ENCODE peak calls at places on chromosomes 1 and 21, in ten cellular contexts. L, W, C, D, H, G, O, E, F and X are unnamed samples. For H3K36me3, the result is how much of the 10 kb centered on the place peaks cover.

GRCh38 chr1:55402676-55403464 is 187.7 kb upstream of the USP24 start:
- DNase-seq in G (no peak), D (no peak), H (no peak), C (no peak), F (no peak), E (no peak), O (no peak), W (no peak), L (no peak), X (no peak)

GRCh38 chr1:6234502-6235295 is 1.1 kb downstream of the ICMT start:
- DNase-seq in C (no peak), G (no peak), F (no peak), D (no peak), H (no peak), W (no peak), E (no peak), O (no peak), L (no peak), X (no peak)

GRCh38 chr1:162074548-162074947 is 5.1 kb downstream of the NOS1AP start:
- DNase-seq in G (no peak), F (no peak), E (no peak), L (no peak), W (no peak), C (peak), D (no peak), H (no peak), O (no peak), X (no peak)

GRCh38 chr1:8397511-8397910 is 79.6 kb downstream of the SLC45A1 start:
- DNase-seq in C (no peak), L (no peak), O (peak), D (peak), W (no peak), E (no peak), G (no peak), F (peak), H (no peak), X (no peak)

GRCh38 chr21:38167345-38167744 is 89.4 kb upstream of the KCNJ15 start:
- DNase-seq in G (no peak), C (peak), F (no peak), H (no peak), E (no peak), O (no peak), D (no peak), L (no peak), W (no peak), X (no peak)

GRCh38 chr1:97006044-97006676 is 284.6 kb downstream of the PTBP2 start:
- DNase-seq in H (no peak), W (peak), L (no peak), O (no peak), D (peak), C (no peak), G (no peak), E (no peak), F (peak), X (no peak)

GRCh38 chr1:198809247-198809646 is 170.4 kb downstream of the PTPRC start:
- DNase-seq in W (no peak), E (no peak), H (no peak), G (no peak), O (no peak), C (no peak), F (no peak), L (no peak), D (no peak), X (no peak)

GRCh38 chr1:114725230-114725629 is 8.7 kb upstream of the NRAS start:
- DNase-seq in E (no peak), G (no peak), W (no peak), O (no peak), D (no peak), C (no peak), L (no peak), H (no peak), F (no peak), X (no peak)

GRCh38 chr1:43847290-43847689 is 86.3 kb upstream of the ARTN start:
- DNase-seq in D (no peak), O (no peak), E (no peak), W (no peak), C (no peak), G (no peak), H (no peak), L (no peak), F (no peak), X (no peak)

GRCh38 chr1:178275553-178275952 is 181.6 kb downstream of the RASAL2 start:
- DNase-seq in C (peak), L (no peak), F (no peak), G (no peak), O (no peak), H (no peak), D (peak), E (no peak), W (no peak), X (no peak)

GRCh38 chr1:235011599-235012435 is 116.8 kb downstream of the TOMM20 start:
- DNase-seq in E (peak), H (peak), C (peak), G (no peak), W (peak), O (peak), L (no peak), D (peak), F (peak), X (peak)

GRCh38 chr1:201760516-201760915 is 68.4 kb upstream of the IPO9 start:
- DNase-seq in O (no peak), G (no peak), E (no peak), L (no peak), H (no peak), W (no peak), C (peak), F (no peak), D (no peak), X (no peak)

GRCh38 chr21:46097826-46098286 is at the start of gene COL6A2:
- DNase-seq in H (peak), G (peak), W (peak), O (no peak), D (no peak), C (peak), E (peak), F (no peak), L (peak), X (peak)

GRCh38 chr1:53047737-53048344 is 14.2 kb upstream of the PODN start:
- DNase-seq in O (peak), C (no peak), F (no peak), L (no peak), E (no peak), D (peak), H (no peak), W (no peak), G (no peak), X (no peak)

GRCh38 chr1:179876289-179876715 is 1.3 kb downstream of the TOR1AIP2 start:
- DNase-seq in G (no peak), E (no peak), H (no peak), L (no peak), O (no peak), W (no peak), F (no peak), D (peak), C (peak), X (no peak)

GRCh38 chr1:7745783-7746182 is 25.3 kb upstream of the VAMP3 start:
- DNase-seq in E (no peak), C (no peak), F (no peak), H (no peak), G (no peak), O (no peak), L (no peak), W (no peak), D (no peak), X (no peak)

GRCh38 chr1:92464588-92465255 is 22.0 kb downstream of the GFI1 start:
- DNase-seq in H (no peak), E (no peak), G (no peak), L (no peak), D (no peak), C (no peak), O (peak), W (no peak), F (no peak), X (no peak)

GRCh38 chr1:117147341-117147831 is 25.8 kb upstream of the TRIM45 start:
- DNase-seq in E (no peak), W (no peak), H (no peak), G (no peak), F (no peak), C (no peak), O (no peak), D (no peak), L (no peak), X (no peak)

GRCh38 chr1:68163220-68163619 is 69.1 kb downstream of the WLS start:
- DNase-seq in L (no peak), E (no peak), H (no peak), F (no peak), O (no peak), C (no peak), D (no peak), W (no peak), G (no peak), X (no peak)

GRCh38 chr21:15015622-15016471 is 49.0 kb downstream of the NRIP1 start:
- DNase-seq in W (no peak), E (no peak), C (no peak), L (no peak), D (no peak), F (no peak), O (no peak), G (no peak), H (no peak), X (no peak)

GRCh38 chr1:231199868-231200267 is 38.0 kb downstream of the TRIM67 start:
- DNase-seq in L (no peak), F (no peak), E (no peak), C (no peak), H (peak), O (no peak), D (no peak), G (no peak), W (no peak), X (no peak)

GRCh38 chr1:952201-952600 is 6.9 kb downstream of the NOC2L start:
- DNase-seq in F (no peak), H (no peak), G (no peak), C (no peak), L (no peak), O (no peak), D (no peak), W (no peak), E (no peak), X (no peak)

GRCh38 chr1:950268-950667 is 8.8 kb downstream of the NOC2L start:
- DNase-seq in O (no peak), C (no peak), G (no peak), D (no peak), W (no peak), E (no peak), F (no peak), H (no peak), L (no peak), X (no peak)

GRCh38 chr1:951364-951763 is 7.7 kb downstream of the NOC2L start:
- DNase-seq in W (no peak), H (no peak), L (no peak), D (no peak), C (peak), G (no peak), O (no peak), E (no peak), F (no peak), X (no peak)

GRCh38 chr1:952603-953002 is 6.5 kb downstream of the NOC2L start:
- DNase-seq in F (no peak), C (no peak), D (no peak), O (no peak), L (no peak), G (no peak), E (no peak), H (no peak), W (no peak), X (no peak)

DNA sequence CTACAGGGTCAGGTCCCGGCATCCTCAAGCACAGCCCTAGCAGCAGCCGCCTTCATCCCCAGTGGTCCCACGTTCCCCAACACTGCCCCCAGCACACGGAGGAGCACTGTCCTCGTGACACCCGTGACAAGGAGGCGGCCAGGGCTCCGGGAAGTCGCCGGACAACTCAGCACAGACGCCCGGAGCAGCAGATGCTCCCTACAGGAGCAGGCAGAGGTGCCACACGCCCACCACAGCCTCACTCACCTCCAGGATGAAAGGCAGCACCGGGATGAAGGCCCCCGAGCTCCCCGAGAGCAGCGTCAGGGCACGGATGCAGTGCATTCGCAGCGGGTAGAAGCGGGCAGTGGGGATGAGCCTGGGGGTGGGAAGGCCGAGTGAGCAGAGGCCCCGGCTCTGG is 8.2 kb downstream of the NOC2L start:
- DNase-seq in C (no peak), D (no peak), E (no peak), F (no peak), G (no peak), L (no peak), O (no peak), W (no peak), H (no peak), X (no peak)
- H3K36me3 ChIP-seq in C (under half), D (half or more), E (under half), F (under half), G (half or more), L (half or more), O (half or more), W (half or more), H (half or more), X (half or more)

GRCh38 chr1:169390303-169390702 is 22.3 kb downstream of the BLZF1 start:
- DNase-seq in C (no peak), L (no peak), O (no peak), E (no peak), W (no peak), D (no peak), F (no peak), G (no peak), H (no peak), X (no peak)
- H3K36me3 ChIP-seq in C (under half), L (half or more), O (under half), E (under half), W (half or more), D (under half), F (under half), G (half or more), H (half or more), X (half or more)

GRCh38 chr1:203638914-203639313 is 12.3 kb downstream of the ATP2B4 start:
- DNase-seq in E (no peak), H (no peak), F (no peak), D (peak), G (no peak), C (peak), W (no peak), L (no peak), O (no peak), X (no peak)
- H3K36me3 ChIP-seq in E (under half), H (under half), F (under half), D (under half), G (under half), C (under half), W (under half), L (under half), O (half or more), X (half or more)

DNA sequence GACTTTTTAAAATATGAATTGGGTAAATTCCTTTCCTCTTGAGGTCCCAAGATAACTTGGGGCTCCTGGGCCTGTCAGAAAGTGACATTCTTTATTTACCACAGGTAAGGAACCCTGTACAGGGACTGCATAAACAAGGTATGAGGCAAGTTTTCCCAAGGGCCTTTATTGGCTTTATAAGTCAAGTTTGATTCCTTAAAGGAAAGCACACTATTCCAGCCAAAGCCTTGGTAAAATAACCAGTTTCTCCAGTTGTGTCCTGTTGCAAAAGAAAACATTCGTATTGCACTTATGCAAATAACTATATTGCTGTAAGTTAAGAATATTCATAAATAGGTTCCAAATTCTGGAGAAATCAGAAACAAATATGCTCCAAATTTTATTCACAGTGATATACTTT is 21.9 kb upstream of the METTL18 start:
- DNase-seq in C (no peak), E (no peak), D (no peak), O (no peak), G (no peak), H (no peak), F (no peak), W (no peak), L (no peak), X (no peak)
- H3K36me3 ChIP-seq in C (under half), E (under half), D (under half), O (half or more), G (under half), H (under half), F (under half), W (under half), L (half or more), X (under half)

DNA sequence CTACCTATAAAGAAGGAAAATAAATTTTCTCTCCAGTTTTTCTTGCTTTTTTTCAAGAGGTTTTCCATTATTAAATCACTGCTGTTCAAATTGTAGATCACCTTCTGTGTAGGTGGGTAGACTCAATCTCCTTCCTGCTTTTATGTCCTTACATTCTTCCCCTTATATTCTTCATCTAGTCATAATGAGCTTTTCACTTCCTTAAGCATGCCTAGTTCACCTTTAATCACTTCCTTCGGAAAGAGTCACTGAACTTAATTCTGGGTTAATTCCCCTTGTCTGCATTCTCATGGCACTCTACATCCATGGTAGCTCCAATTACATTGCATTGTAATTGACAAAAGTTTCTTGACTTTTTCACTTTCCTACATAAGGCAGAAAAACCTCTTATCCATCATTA is 6.1 kb upstream of the FAM177B start:
- DNase-seq in D (no peak), E (no peak), W (no peak), C (no peak), L (no peak), G (no peak), O (no peak), F (no peak), H (no peak), X (no peak)
- H3K36me3 ChIP-seq in D (under half), E (under half), W (half or more), C (under half), L (half or more), G (half or more), O (half or more), F (under half), H (half or more), X (half or more)